ENCODE peak calls at places on chromosome 2, in ten cellular contexts. Q is Right ventricle myocardium superior; Y is fibroblast of the conjunctiva; U is T-helper 1 cell; M is HS-27A; K is activated CD4-positive, alpha-beta T cell treated with anti-CD3 and anti-CD28 coated beads, Interleukin-2, amount 50 U/mL, for 24 hours; T is myocyte; O is K562; C is T-helper 9 cell; F is kidney glomerular epithelial cell. D is an unnamed sample.

GRCh38 chr2:176002684-176003225 is 688 bp upstream of the LNPK start:
- DNase-seq in Q (peak), Y (no peak), U (peak), M (no peak), K (no peak), T (no peak), O (peak), C (no peak), F (no peak), D (no peak)

GRCh38 chr2:657766-658165 is 19.4 kb downstream of the TMEM18 start:
- DNase-seq in Q (no peak), Y (no peak), U (no peak), M (no peak), K (no peak), T (no peak), O (no peak), C (no peak), F (no peak), D (no peak)

GRCh38 chr2:44615950-44616518 is 254.3 kb downstream of the CAMKMT start:
- DNase-seq in Q (no peak), Y (no peak), U (no peak), M (no peak), K (no peak), T (no peak), O (no peak), C (no peak), F (peak), D (peak)

GRCh38 chr2:127355407-127356008 is 32.3 kb downstream of the MAP3K2 start:
- DNase-seq in Q (no peak), Y (no peak), U (peak), M (peak), K (peak), T (no peak), O (peak), C (no peak), F (no peak), D (no peak)

GRCh38 chr2:37370666-37371065 is 26.2 kb downstream of the QPCT start:
- DNase-seq in Q (no peak), Y (no peak), U (no peak), M (no peak), K (no peak), T (no peak), O (no peak), C (no peak), F (no peak), D (no peak)

GRCh38 chr2:180722551-180723239 is 257.7 kb upstream of the UBE2E3 start:
- DNase-seq in Q (no peak), Y (peak), U (no peak), M (no peak), K (no peak), T (peak), O (no peak), C (no peak), F (no peak), D (no peak)

GRCh38 chr2:148989882-148990493 is 48.5 kb upstream of the LYPD6B start:
- DNase-seq in Q (no peak), Y (peak), U (peak), M (peak), K (peak), T (peak), O (peak), C (peak), F (peak), D (peak)

GRCh38 chr2:237895544-237896506 is 36.4 kb downstream of the RAMP1 start:
- DNase-seq in Q (peak), Y (no peak), U (no peak), M (no peak), K (no peak), T (peak), O (no peak), C (no peak), F (no peak), D (no peak)

GRCh38 chr2:227772197-227772661 is 26.5 kb downstream of the SCYGR8 start:
- DNase-seq in Q (no peak), Y (no peak), U (no peak), M (no peak), K (no peak), T (no peak), O (no peak), C (no peak), F (no peak), D (no peak)

D was measured in BE2C.